ENCODE peak calls at places on chromosomes 16 and 17, in four cellular contexts. L is NCI-H345, X is right cardiac atrium, R is NCI-H1436. T is an unnamed sample.
A peak's percentile ranks its signal among the peaks of the same experiment; 100 is the strongest.

GRCh38 chr17:40901981-40902862 is 17.2 kb upstream of the KRT20 start:
- DNase-seq in L (peak; percentile 91), X (no peak), R (peak; percentile 56), T (peak; percentile 8)

GRCh38 chr17:60604686-60605334 is 4.8 kb downstream of the PPM1D start:
- DNase-seq in L (no peak), R (no peak), X (no peak), T (no peak)

GRCh38 chr17:48626470-48627241 is 498 bp upstream of the HOXB9 start:
- DNase-seq in R (no peak), L (peak; percentile 57), X (no peak), T (no peak)

GRCh38 chr16:83350466-83350865 is 457.3 kb upstream of the HSBP1 start:
- DNase-seq in L (no peak), R (no peak), X (no peak), T (no peak)

GRCh38 chr16:1773703-1774455 is 945 bp upstream of the MRPS34 start:
- DNase-seq in X (peak; percentile 72), R (no peak), L (no peak), T (no peak)

GRCh38 chr17:79812969-79813825 is 16.3 kb upstream of the CBX8 start:
- DNase-seq in R (peak; percentile 57), L (peak; percentile 38), X (peak; percentile 73), T (no peak)

GRCh38 chr17:34930283-34930682 is 31.0 kb downstream of the CCT6B start:
- DNase-seq in X (no peak), R (no peak), L (no peak), T (no peak)

GRCh38 chr16:534089-534635 is 6.7 kb downstream of the CAPN15 start:
- DNase-seq in L (peak; percentile 34), R (no peak), X (no peak), T (no peak)

GRCh38 chr17:44024271-44024663 is 9.5 kb upstream of the TMEM101 start:
- DNase-seq in X (no peak), L (peak; percentile 86), R (peak; percentile 46), T (no peak)

GRCh38 chr16:47694543-47694942 is 233.4 kb downstream of the PHKB start:
- DNase-seq in R (no peak), L (no peak), X (no peak), T (no peak)

GRCh38 chr17:43545383-43545632 is 832 bp downstream of the ETV4 start:
- DNase-seq in X (no peak), R (no peak), L (peak; percentile 14), T (no peak)

GRCh38 chr17:45001310-45001709 is 33.2 kb upstream of the C1QL1 start:
- DNase-seq in X (no peak), L (no peak), R (no peak), T (no peak)

GRCh38 chr16:57770361-57770760 is 31.9 kb downstream of the KIFC3 start:
- DNase-seq in R (no peak), X (no peak), L (no peak), T (no peak)

GRCh38 chr17:71762526-71762925 is 358.3 kb upstream of the SOX9 start:
- DNase-seq in R (no peak), X (no peak), L (no peak), T (no peak)

GRCh38 chr16:47577029-47577428 is 115.9 kb downstream of the PHKB start:
- DNase-seq in R (no peak), L (no peak), X (no peak), T (no peak)

T was measured in NCI-H187 treated with DMSO at 0.1 percent for 48 hours.